ENCODE peak calls at places on chromosomes 13 and 19, in eight cellular contexts. A is psoas muscle; F is upper lobe of right lung; Z is pancreas; P is right cardiac atrium; M is prostate gland; Q is heart right ventricle; J is effector memory CD4-positive, alpha-beta T cell. B is an unnamed sample.

GRCh38 chr19:8304841-8305621 is 3.1 kb downstream of the CD320 start:
- DNase-seq in P (peak; percentile 70), Q (peak; percentile 4), Z (peak; percentile 0), A (no peak), J (no peak), M (peak; percentile 3), F (peak; percentile 66), B (peak; percentile 49)

GRCh38 chr19:37654525-37654832 is 786 bp downstream of the ZFP30 start:
- DNase-seq in M (no peak), Z (no peak), Q (no peak), P (no peak), J (no peak), F (no peak), A (no peak), B (no peak)

GRCh38 chr13:32638739-32639138 is 52.5 kb downstream of the PDS5B start:
- DNase-seq in J (no peak), Q (no peak), P (no peak), A (no peak), F (no peak), Z (no peak), M (no peak), B (no peak)

GRCh38 chr13:63024458-63024857 is 1608.8 kb upstream of the PCDH20 start:
- DNase-seq in M (no peak), A (no peak), J (no peak), Z (no peak), Q (no peak), P (no peak), F (no peak), B (no peak)

GRCh38 chr19:4815426-4816387 is 15.8 kb downstream of the TICAM1 start:
- DNase-seq in Z (peak; percentile 84), F (peak; percentile 90), J (peak; percentile 70), A (peak; percentile 87), M (peak; percentile 88), Q (peak; percentile 94), P (peak; percentile 94), B (peak; percentile 96)

GRCh38 chr19:1566392-1567115 is 1.6 kb downstream of the MEX3D start:
- DNase-seq in Z (peak; percentile 44), F (peak; percentile 82), M (peak; percentile 80), Q (peak; percentile 74), A (peak; percentile 62), P (peak; percentile 90), J (no peak), B (peak; percentile 91)

GRCh38 chr19:7534531-7534980 is 961 bp upstream of the PNPLA6 start:
- DNase-seq in J (peak; percentile 20), Z (peak; percentile 40), F (no peak), A (peak; percentile 68), M (peak; percentile 36), P (peak; percentile 89), Q (peak; percentile 73), B (peak; percentile 79)

GRCh38 chr13:104854698-104855097 is 1680.8 kb downstream of the EFNB2 start:
- DNase-seq in F (no peak), A (no peak), Q (no peak), Z (no peak), J (no peak), M (no peak), P (no peak), B (no peak)

GRCh38 chr19:17420267-17420924 is 549 bp downstream of the MVB12A start:
- DNase-seq in Q (peak; percentile 34), A (peak; percentile 42), F (peak; percentile 76), M (no peak), Z (peak; percentile 30), J (no peak), P (peak; percentile 78), B (peak; percentile 55)

GRCh38 chr13:40069173-40070044 is 413.9 kb downstream of the COG6 start:
- DNase-seq in J (peak; percentile 56), F (peak; percentile 75), Q (peak; percentile 83), A (peak; percentile 77), Z (peak; percentile 66), P (peak; percentile 91), M (peak; percentile 66), B (peak; percentile 87)

GRCh38 chr19:48591021-48591420 is 15.5 kb upstream of the SPACA4 start:
- DNase-seq in P (no peak), M (no peak), A (no peak), F (no peak), Z (no peak), Q (no peak), J (no peak), B (no peak)

GRCh38 chr19:53980553-53981407 is 10.7 kb upstream of the CACNG6 start:
- DNase-seq in Z (no peak), F (no peak), P (no peak), A (peak; percentile 32), Q (no peak), J (no peak), M (no peak), B (peak; percentile 40)

GRCh38 chr19:913080-913748 is at the start of gene R3HDM4:
- DNase-seq in M (peak; percentile 80), P (peak; percentile 93), A (peak; percentile 84), Q (peak; percentile 82), J (peak; percentile 79), Z (peak; percentile 81), F (peak; percentile 93), B (peak; percentile 77)

GRCh38 chr19:6587998-6588507 is 2.9 kb downstream of the CD70 start:
- DNase-seq in Q (no peak), F (no peak), Z (no peak), P (no peak), J (no peak), A (no peak), M (no peak), B (no peak)

GRCh38 chr19:17348700-17349099 is 11.3 kb downstream of the GTPBP3 start:
- DNase-seq in M (no peak), J (no peak), Q (peak; percentile 80), P (peak; percentile 90), A (peak; percentile 77), Z (no peak), F (no peak), B (no peak)

GRCh38 chr13:106121173-106121754 is 414.2 kb downstream of the EFNB2 start:
- DNase-seq in J (no peak), P (no peak), Q (no peak), F (no peak), M (no peak), Z (no peak), A (no peak), B (no peak)

GRCh38 chr19:3580156-3580955 is 4.9 kb upstream of the GIPC3 start:
- DNase-seq in M (no peak), Q (no peak), F (no peak), P (no peak), A (no peak), J (no peak), Z (no peak), B (no peak)
- H3K4me3 ChIP-seq in M (no peak overlapping the region), Q (no peak overlapping the region), F (no peak overlapping the region), P (no peak overlapping the region), A (no peak overlapping the region), J (no peak overlapping the region), Z (no peak overlapping the region), B (no peak overlapping the region)

GRCh38 chr13:110348309-110348625 is 41.2 kb downstream of the COL4A2 start:
- DNase-seq in Z (no peak), Q (no peak), M (no peak), A (no peak), F (no peak), P (no peak), J (no peak), B (no peak)
- H3K4me1 ChIP-seq in Z (no peaks in the 10 kb centered on the region), Q (peaks cover 40% of the 10 kb centered on the region), M (no peaks in the 10 kb centered on the region), A (peaks cover 15% of the 10 kb centered on the region), F (peaks cover 12% of the 10 kb centered on the region), P (peaks cover 27% of the 10 kb centered on the region), J (no peaks in the 10 kb centered on the region), B (peaks cover 6% of the 10 kb centered on the region)

DNA sequence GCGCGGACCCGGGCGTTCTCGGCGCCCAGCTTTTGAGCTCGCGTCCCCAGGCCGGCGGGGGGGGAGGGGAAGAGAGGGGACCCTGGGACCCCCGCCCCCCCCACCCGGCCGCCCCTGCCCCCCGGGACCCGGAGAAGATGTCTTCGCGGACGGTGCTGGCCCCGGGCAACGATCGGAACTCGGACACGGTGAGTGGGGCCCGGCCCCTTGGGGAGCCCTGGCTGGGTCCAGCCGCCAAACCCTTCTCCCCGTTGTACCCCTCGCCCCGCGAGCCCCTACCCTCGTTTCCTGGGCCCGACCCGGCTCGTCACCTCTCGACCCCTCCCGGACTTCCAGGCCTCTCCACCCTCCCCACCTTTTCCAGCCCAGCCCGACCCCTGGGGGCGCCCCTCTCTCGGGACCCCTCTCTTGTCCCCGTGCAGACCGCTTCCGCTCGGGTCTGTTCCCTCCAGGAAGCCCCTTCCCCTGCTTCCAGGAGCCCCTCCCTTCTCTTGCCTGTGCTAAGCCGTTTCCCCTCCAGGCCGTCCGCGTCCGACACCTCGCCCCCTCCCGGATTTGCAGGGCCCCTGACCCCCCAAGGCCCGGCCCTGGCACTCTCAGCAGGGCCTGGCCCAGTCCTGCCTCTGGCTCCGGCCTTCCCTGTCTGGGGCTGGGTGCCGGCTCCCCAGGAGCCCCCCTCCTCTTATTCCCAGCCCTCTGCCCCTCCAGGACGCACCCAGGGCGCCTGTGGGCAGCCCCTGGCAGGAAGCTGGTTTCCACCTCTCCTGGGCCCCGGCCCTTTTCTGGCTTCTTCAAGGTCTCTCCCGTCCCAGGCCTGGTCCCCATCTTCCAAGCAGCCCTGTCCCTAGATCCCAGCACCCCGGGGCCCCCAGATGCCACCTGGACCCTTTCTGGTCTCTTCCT is 632 bp downstream of the MARK4 start:
- DNase-seq in P (peak; percentile 70), Q (no peak), F (no peak), M (no peak), A (no peak), J (no peak), Z (peak; percentile 11), B (no peak)
- H3K4me3 ChIP-seq in P (peak overlapping the region; percentile 100), Q (peak overlapping the region; percentile 67), F (peak overlapping the region; percentile 84), M (peak overlapping the region; percentile 99), A (peak overlapping the region; percentile 88), J (peak overlapping the region; percentile 79), Z (peak overlapping the region; percentile 68), B (peak overlapping the region; percentile 96)

GRCh38 chr19:13042443-13043130 is 47.3 kb downstream of the NFIX start:
- DNase-seq in F (no peak), Q (no peak), J (no peak), P (no peak), Z (no peak), A (no peak), M (no peak), B (no peak)

GRCh38 chr19:13045812-13046211 is 50.5 kb downstream of the NFIX start:
- DNase-seq in J (no peak), Z (no peak), M (no peak), F (no peak), A (no peak), Q (no peak), P (peak; percentile 82), B (peak; percentile 46)

GRCh38 chr19:13043285-13043684 is 48.0 kb downstream of the NFIX start:
- DNase-seq in A (no peak), M (no peak), Z (no peak), F (no peak), J (no peak), Q (no peak), P (peak; percentile 40), B (no peak)

GRCh38 chr19:13047374-13047773 is 52.1 kb downstream of the NFIX start:
- DNase-seq in Z (no peak), F (no peak), J (no peak), Q (no peak), A (no peak), M (no peak), P (no peak), B (no peak)

DNA sequence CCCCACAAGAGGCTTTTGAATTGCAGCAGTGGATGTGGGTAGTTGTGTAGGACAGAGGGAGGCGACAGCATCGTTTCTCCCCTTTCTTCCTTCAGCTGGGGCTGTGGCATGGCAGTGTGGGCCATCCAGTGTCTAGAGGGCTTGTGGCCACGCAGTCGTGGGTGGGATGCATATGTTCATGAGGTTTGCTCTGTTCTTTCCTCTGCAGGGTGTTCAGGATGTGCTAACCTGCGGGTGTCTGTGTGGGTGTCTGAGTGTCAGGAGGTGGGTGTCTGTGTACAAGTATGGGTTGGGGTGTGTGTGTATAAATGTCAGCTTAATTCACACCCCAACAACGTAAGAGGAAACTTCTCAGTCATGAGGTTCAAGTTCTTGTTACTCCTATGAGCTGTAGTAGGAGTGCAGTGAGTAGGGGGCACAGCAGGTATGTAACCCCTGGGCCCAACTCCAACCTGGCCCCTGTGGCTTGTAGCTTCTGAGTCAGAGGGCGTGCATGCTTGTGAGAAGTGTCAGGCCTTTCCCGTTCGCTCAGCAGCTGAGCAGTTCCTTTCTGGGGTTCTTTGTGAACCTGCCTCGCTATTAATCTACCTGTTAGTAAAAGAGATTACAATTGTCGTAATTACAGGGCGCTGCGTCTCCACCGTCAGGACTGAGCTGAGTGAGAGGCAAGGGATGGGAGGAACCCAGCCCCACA is 49.0 kb downstream of the NFIX start:
- DNase-seq in Z (no peak), P (peak; percentile 45), Q (no peak), A (no peak), J (no peak), F (no peak), M (no peak), B (no peak)
- H3K4me1 ChIP-seq in Z (peaks cover 6% of the 10 kb centered on the region), P (peaks cover 33% of the 10 kb centered on the region), Q (peaks cover 53% of the 10 kb centered on the region), A (peaks cover 91% of the 10 kb centered on the region), J (no peaks in the 10 kb centered on the region), F (peaks cover 57% of the 10 kb centered on the region), M (peaks cover 36% of the 10 kb centered on the region), B (peaks cover 34% of the 10 kb centered on the region)